ENCODE peak calls at places on chromosomes 3 and 15, in six cellular contexts. One of them, this sample, is unnamed.

GRCh38 chr15:94029495-94029894 is 201.9 kb upstream of the MCTP2 start:
- DNase-seq in T47D: no peak
- DNase-seq in fibroblast of the aortic adventitia: peak
- DNase-seq in dermis microvascular lymphatic vessel endothelial cell: no peak
- DNase-seq in cortex of kidney: no peak
- DNase-seq in OCI-LY7: no peak
- DNase-seq in this sample: no peak

GRCh38 chr15:66101715-66102395 is 151.7 kb downstream of the MEGF11 start:
- DNase-seq in T47D: no peak
- DNase-seq in fibroblast of the aortic adventitia: no peak
- DNase-seq in dermis microvascular lymphatic vessel endothelial cell: no peak
- DNase-seq in cortex of kidney: no peak
- DNase-seq in OCI-LY7: no peak
- DNase-seq in this sample: peak

GRCh38 chr3:147419062-147419701 is 10.0 kb downstream of the ZIC1 start:
- DNase-seq in T47D: no peak
- DNase-seq in fibroblast of the aortic adventitia: peak
- DNase-seq in dermis microvascular lymphatic vessel endothelial cell: peak
- DNase-seq in cortex of kidney: no peak
- DNase-seq in OCI-LY7: no peak
- DNase-seq in this sample: no peak

GRCh38 chr3:196650740-196651311 is 11.3 kb downstream of the NRROS start:
- DNase-seq in T47D: peak
- DNase-seq in fibroblast of the aortic adventitia: peak
- DNase-seq in dermis microvascular lymphatic vessel endothelial cell: peak
- DNase-seq in cortex of kidney: no peak
- DNase-seq in OCI-LY7: no peak
- DNase-seq in this sample: no peak

GRCh38 chr3:17742092-17742836 is at the start of gene TBC1D5:
- DNase-seq in T47D: peak
- DNase-seq in fibroblast of the aortic adventitia: no peak
- DNase-seq in dermis microvascular lymphatic vessel endothelial cell: peak
- DNase-seq in cortex of kidney: peak
- DNase-seq in OCI-LY7: peak
- DNase-seq in this sample: peak

GRCh38 chr3:121481116-121481895 is 64.5 kb downstream of the POLQ start:
- DNase-seq in T47D: no peak
- DNase-seq in fibroblast of the aortic adventitia: peak
- DNase-seq in dermis microvascular lymphatic vessel endothelial cell: no peak
- DNase-seq in cortex of kidney: no peak
- DNase-seq in OCI-LY7: no peak
- DNase-seq in this sample: no peak

GRCh38 chr3:138862924-138863775 is 28.4 kb upstream of the PIK3CB start:
- DNase-seq in T47D: no peak
- DNase-seq in fibroblast of the aortic adventitia: peak
- DNase-seq in dermis microvascular lymphatic vessel endothelial cell: peak
- DNase-seq in cortex of kidney: no peak
- DNase-seq in OCI-LY7: no peak
- DNase-seq in this sample: peak

GRCh38 chr15:78212546-78213424 is 21.6 kb downstream of the ACSBG1 start:
- DNase-seq in T47D: no peak
- DNase-seq in fibroblast of the aortic adventitia: peak
- DNase-seq in dermis microvascular lymphatic vessel endothelial cell: peak
- DNase-seq in cortex of kidney: no peak
- DNase-seq in OCI-LY7: no peak
- DNase-seq in this sample: no peak

GRCh38 chr3:21621396-21621695 is 129.7 kb downstream of the ZNF385D start:
- DNase-seq in T47D: no peak
- DNase-seq in fibroblast of the aortic adventitia: peak
- DNase-seq in dermis microvascular lymphatic vessel endothelial cell: no peak
- DNase-seq in cortex of kidney: no peak
- DNase-seq in OCI-LY7: no peak
- DNase-seq in this sample: no peak

GRCh38 chr3:18288243-18288642 is 136.9 kb downstream of the SATB1 start:
- DNase-seq in T47D: no peak
- DNase-seq in fibroblast of the aortic adventitia: no peak
- DNase-seq in dermis microvascular lymphatic vessel endothelial cell: no peak
- DNase-seq in cortex of kidney: no peak
- DNase-seq in OCI-LY7: no peak
- DNase-seq in this sample: peak

GRCh38 chr3:196471551-196471950 is 32.0 kb downstream of the RNF168 start:
- DNase-seq in T47D: no peak
- DNase-seq in fibroblast of the aortic adventitia: no peak
- DNase-seq in dermis microvascular lymphatic vessel endothelial cell: no peak
- DNase-seq in cortex of kidney: no peak
- DNase-seq in OCI-LY7: no peak
- DNase-seq in this sample: no peak

This sample was measured in NCI-H1436.